ENCODE peak calls at places on chromosomes 11 and 22, in ten cellular contexts. One of them, this sample, is unnamed.

GRCh38 chr22:42874010-42874409 is 16.9 kb upstream of the ARFGAP3 start:
- DNase-seq in GDM1: no peak
- DNase-seq in right cardiac atrium: no peak
- DNase-seq in nephron progenitor cell: no peak
- DNase-seq in GM19239: no peak
- DNase-seq in endothelial cell: no peak
- DNase-seq in endodermal cell: no peak
- DNase-seq in upper lobe of right lung: no peak
- DNase-seq in sigmoid colon: no peak
- DNase-seq in RCC 7860: no peak
- DNase-seq in this sample: no peak

GRCh38 chr22:47038206-47038835 is 275.9 kb downstream of the TBC1D22A start:
- DNase-seq in GDM1: no peak
- DNase-seq in right cardiac atrium: peak; percentile 41
- DNase-seq in nephron progenitor cell: no peak
- DNase-seq in GM19239: no peak
- DNase-seq in endothelial cell: no peak
- DNase-seq in endodermal cell: no peak
- DNase-seq in upper lobe of right lung: peak; percentile 48
- DNase-seq in sigmoid colon: peak; percentile 27
- DNase-seq in RCC 7860: no peak
- DNase-seq in this sample: no peak

GRCh38 chr22:49303781-49304461 is 523.8 kb downstream of the BRD1 start:
- DNase-seq in GDM1: no peak
- DNase-seq in right cardiac atrium: no peak
- DNase-seq in nephron progenitor cell: no peak
- DNase-seq in GM19239: no peak
- DNase-seq in endothelial cell: no peak
- DNase-seq in endodermal cell: peak; percentile 37
- DNase-seq in upper lobe of right lung: peak; percentile 58
- DNase-seq in sigmoid colon: peak; percentile 53
- DNase-seq in RCC 7860: no peak
- DNase-seq in this sample: no peak

GRCh38 chr22:23225724-23226496 is 45.6 kb downstream of the BCR start:
- DNase-seq in GDM1: no peak
- DNase-seq in right cardiac atrium: peak; percentile 83
- DNase-seq in nephron progenitor cell: no peak
- DNase-seq in GM19239: no peak
- DNase-seq in endothelial cell: no peak
- DNase-seq in endodermal cell: no peak
- DNase-seq in upper lobe of right lung: peak; percentile 85
- DNase-seq in sigmoid colon: no peak
- DNase-seq in RCC 7860: peak; percentile 24
- DNase-seq in this sample: no peak

GRCh38 chr22:50523458-50523805 is 2.0 kb downstream of the SCO2 start:
- DNase-seq in GDM1: no peak
- DNase-seq in right cardiac atrium: peak; percentile 56
- DNase-seq in nephron progenitor cell: no peak
- DNase-seq in GM19239: no peak
- DNase-seq in endothelial cell: no peak
- DNase-seq in endodermal cell: no peak
- DNase-seq in upper lobe of right lung: no peak
- DNase-seq in sigmoid colon: no peak
- DNase-seq in RCC 7860: no peak
- DNase-seq in this sample: no peak

GRCh38 chr11:44403587-44404322 is 93.8 kb upstream of the ALX4 start:
- DNase-seq in GDM1: no peak
- DNase-seq in right cardiac atrium: no peak
- DNase-seq in nephron progenitor cell: no peak
- DNase-seq in GM19239: no peak
- DNase-seq in endothelial cell: no peak
- DNase-seq in endodermal cell: no peak
- DNase-seq in upper lobe of right lung: no peak
- DNase-seq in sigmoid colon: no peak
- DNase-seq in RCC 7860: no peak
- DNase-seq in this sample: no peak

GRCh38 chr11:86608251-86608799 is 64.1 kb downstream of the ME3 start:
- DNase-seq in GDM1: peak; percentile 26
- DNase-seq in right cardiac atrium: peak; percentile 87
- DNase-seq in nephron progenitor cell: peak; percentile 43
- DNase-seq in GM19239: peak; percentile 41
- DNase-seq in endothelial cell: peak; percentile 56
- DNase-seq in endodermal cell: peak; percentile 88
- DNase-seq in upper lobe of right lung: peak; percentile 73
- DNase-seq in sigmoid colon: peak; percentile 88
- DNase-seq in RCC 7860: peak; percentile 53
- DNase-seq in this sample: peak; percentile 62

GRCh38 chr22:37563153-37564081 is 3.1 kb downstream of the CDC42EP1 start:
- DNase-seq in GDM1: no peak
- DNase-seq in right cardiac atrium: peak; percentile 82
- DNase-seq in nephron progenitor cell: peak; percentile 21
- DNase-seq in GM19239: no peak
- DNase-seq in endothelial cell: no peak
- DNase-seq in endodermal cell: peak; percentile 77
- DNase-seq in upper lobe of right lung: peak; percentile 82
- DNase-seq in sigmoid colon: peak; percentile 94
- DNase-seq in RCC 7860: peak; percentile 96
- DNase-seq in this sample: peak; percentile 83

This sample was measured in amniotic stem cell.